ENCODE peak calls at places on chromosomes 13 and 19, in five cellular contexts. V is lower lobe of right lung, T is thyroid gland, N is psoas muscle, W is Panc1. J is an unnamed sample.

GRCh38 chr13:112711528-112712265 is 21.9 kb downstream of the ATP11A start:
- DNase-seq in N (peak; percentile 83), T (peak; percentile 82), W (no peak), V (peak; percentile 84), J (peak; percentile 87)

GRCh38 chr13:26698392-26699196 is 62.0 kb downstream of the GPR12 start:
- DNase-seq in V (peak; percentile 81), N (peak; percentile 79), W (peak; percentile 57), T (peak; percentile 83), J (peak; percentile 95)

GRCh38 chr13:113904411-113904810 is 40.5 kb upstream of the GAS6 start:
- DNase-seq in N (peak; percentile 53), V (no peak), W (peak; percentile 13), T (peak; percentile 21), J (no peak)

GRCh38 chr13:20717581-20718542 is 14.4 kb downstream of the IL17D start:
- DNase-seq in T (no peak), W (no peak), N (peak; percentile 60), V (no peak), J (no peak)

GRCh38 chr19:56015756-56016155 is 29.2 kb downstream of the NLRP5 start:
- DNase-seq in V (no peak), N (no peak), W (no peak), T (no peak), J (no peak)

GRCh38 chr19:2157452-2157851 is 6.1 kb upstream of the AP3D1 start:
- DNase-seq in V (no peak), W (no peak), T (no peak), N (no peak), J (no peak)

GRCh38 chr19:50315773-50316448 is 13.3 kb downstream of the KCNC3 start:
- DNase-seq in T (peak; percentile 47), W (no peak), N (no peak), V (no peak), J (no peak)

GRCh38 chr13:69618393-69618792 is 489.2 kb upstream of the ATXN8OS start:
- DNase-seq in N (no peak), T (no peak), V (no peak), W (no peak), J (no peak)

GRCh38 chr13:83730674-83731073 is 151.6 kb downstream of the SLITRK1 start:
- DNase-seq in N (no peak), V (no peak), W (no peak), T (no peak), J (peak; percentile 28)
- H3K27ac ChIP-seq in N (no peak overlapping the region), V (no peak overlapping the region), W (no peak overlapping the region), T (no peak overlapping the region), J (no peak overlapping the region)

DNA sequence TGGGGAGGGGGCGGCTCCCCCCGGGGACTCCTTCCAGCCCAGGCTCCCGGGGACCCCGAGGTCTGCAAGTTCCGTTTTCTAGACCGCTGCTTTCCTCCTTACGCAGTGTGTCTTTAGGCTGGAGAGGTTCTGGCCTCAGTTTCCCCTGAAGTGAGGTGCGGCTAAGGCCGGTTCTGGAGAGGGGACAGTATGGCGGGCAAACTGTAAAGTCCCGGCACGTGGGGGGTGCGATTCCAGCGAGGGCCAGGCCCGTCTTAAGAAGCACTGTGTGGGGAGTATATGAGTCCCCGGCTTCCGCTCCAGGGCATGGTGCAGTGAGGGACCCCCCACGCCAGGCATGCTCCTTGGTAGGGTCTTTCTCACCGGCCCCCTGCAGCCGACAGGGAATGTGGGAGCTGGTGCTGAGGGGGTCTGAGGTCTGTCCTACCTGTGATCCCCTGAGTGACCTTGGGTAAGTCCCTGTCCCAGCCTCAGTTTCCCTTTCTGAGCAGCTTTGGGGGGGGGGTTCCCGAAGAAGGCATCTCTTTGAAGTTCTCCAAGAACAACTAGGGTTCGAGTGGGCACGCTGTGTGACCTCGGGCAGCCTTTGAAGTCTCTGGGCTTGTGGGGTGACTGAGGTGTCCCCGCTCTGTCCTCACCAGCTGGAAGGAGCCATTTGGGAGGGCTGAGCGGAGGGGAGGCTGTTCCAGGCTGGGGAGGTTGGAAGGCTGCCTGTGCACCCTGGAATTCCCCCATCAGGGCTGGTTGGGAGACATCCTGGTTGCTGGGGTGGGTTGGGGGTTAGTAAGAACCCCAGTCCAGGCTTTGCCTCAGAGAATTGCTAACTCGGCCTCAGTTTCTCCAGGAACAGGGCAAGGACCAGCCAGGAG is 1.4 kb downstream of the NFIC start:
- DNase-seq in N (peak; percentile 46), T (no peak), W (no peak), V (no peak), J (peak; percentile 63)
- H3K4me1 ChIP-seq in N (peaks cover 45% of the 10 kb centered on the region), T (peaks cover 54% of the 10 kb centered on the region), W (peaks cover 54% of the 10 kb centered on the region), V (peaks cover 58% of the 10 kb centered on the region), J (no peaks in the 10 kb centered on the region)

GRCh38 chr13:40083841-40084240 is 428.4 kb downstream of the COG6 start:
- DNase-seq in W (no peak), T (no peak), N (no peak), V (no peak), J (no peak)
- H3K27ac ChIP-seq in W (no peak overlapping the region), T (no peak overlapping the region), N (no peak overlapping the region), V (no peak overlapping the region), J (no peak overlapping the region)

DNA sequence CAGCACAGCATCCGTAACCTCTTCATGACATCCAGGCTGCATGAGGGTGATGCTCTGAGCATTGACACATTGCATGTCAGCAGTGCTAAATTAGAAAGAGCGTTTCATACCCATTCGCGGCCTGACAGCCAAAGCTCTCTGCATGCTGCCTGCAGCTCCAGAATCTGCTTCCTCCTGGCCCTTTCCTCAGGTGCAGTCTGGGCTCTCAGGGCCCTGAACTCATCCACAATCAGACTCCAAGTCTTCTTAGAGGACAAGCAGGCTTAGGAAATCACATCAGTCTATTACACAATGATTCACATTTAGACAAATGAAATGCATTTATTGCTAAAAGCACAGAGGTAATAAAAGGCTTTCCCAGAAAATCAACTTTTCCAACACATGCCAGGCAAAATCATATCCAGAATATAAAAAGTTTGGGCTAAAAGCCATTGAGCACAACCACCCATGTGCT is 109.1 kb downstream of the COL4A2 start:
- DNase-seq in V (no peak), N (no peak), T (no peak), W (no peak), J (no peak)
- H3K4me1 ChIP-seq in V (peaks cover 50% of the 10 kb centered on the region), N (peaks cover 38% of the 10 kb centered on the region), T (peaks cover 19% of the 10 kb centered on the region), W (no peaks in the 10 kb centered on the region), J (peaks cover 2% of the 10 kb centered on the region)

DNA sequence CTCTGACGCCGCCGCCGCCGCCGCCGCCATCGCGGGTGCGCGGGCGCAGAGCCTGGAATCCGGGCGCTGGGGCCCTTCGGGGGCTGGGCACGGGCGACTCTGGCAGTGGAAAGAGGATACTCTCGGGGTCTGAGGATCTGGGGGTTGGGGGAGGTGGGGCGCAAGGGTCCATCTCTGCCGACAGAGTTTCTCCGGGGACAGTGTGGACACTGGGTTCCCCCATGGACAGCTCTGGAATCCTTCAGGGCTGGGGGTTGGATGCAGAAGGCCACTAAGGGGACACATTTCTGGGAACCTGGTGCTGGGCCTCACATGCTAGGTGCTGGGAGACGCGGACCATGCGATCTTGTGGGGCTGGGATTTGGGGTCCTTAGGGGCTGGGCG is 2.3 kb downstream of the TGFBR3L start:
- DNase-seq in N (no peak), W (no peak), T (no peak), V (no peak), J (peak; percentile 45)
- H3K27ac ChIP-seq in N (peak overlapping the region; percentile 75), W (peak overlapping the region; percentile 66), T (no peak overlapping the region), V (no peak overlapping the region), J (no peak overlapping the region)

GRCh38 chr19:45590300-45591003 is 5.8 kb upstream of the OPA3 start:
- DNase-seq in V (no peak), N (no peak), W (no peak), T (no peak), J (no peak)

GRCh38 chr19:45591004-45591637 is 6.5 kb upstream of the OPA3 start:
- DNase-seq in V (peak; percentile 68), N (peak; percentile 39), W (no peak), T (peak; percentile 59), J (no peak)

GRCh38 chr19:45591638-45592005 is 7.0 kb upstream of the OPA3 start:
- DNase-seq in N (no peak), V (no peak), W (no peak), T (no peak), J (no peak)

GRCh38 chr19:45593520-45593919 is 8.5 kb downstream of the GPR4 start:
- DNase-seq in V (no peak), T (no peak), N (no peak), W (no peak), J (no peak)

DNA sequence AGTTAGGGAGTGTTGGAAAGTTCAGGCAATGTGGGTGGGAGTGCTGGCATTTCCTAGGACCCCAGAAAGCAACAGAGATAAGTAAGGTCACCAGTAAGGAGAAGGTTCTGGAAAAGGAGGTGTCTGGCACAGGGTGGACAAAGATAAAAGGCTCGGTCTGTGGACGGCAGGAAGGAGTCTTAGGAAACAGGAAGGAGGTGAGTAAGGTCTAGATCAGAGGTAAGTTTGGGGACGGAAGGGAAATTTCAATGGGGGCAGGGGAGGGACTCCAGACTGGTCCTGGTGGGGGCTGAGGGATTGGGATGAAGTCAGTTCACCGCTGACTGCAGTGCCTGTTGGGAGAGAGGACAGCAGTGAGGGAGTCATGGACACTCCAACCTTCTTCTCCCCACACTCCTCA is 7.8 kb upstream of the OPA3 start:
- DNase-seq in V (no peak), T (no peak), W (no peak), N (no peak), J (no peak)
- H3K4me1 ChIP-seq in V (peaks cover 4% of the 10 kb centered on the region), T (no peaks in the 10 kb centered on the region), W (no peaks in the 10 kb centered on the region), N (no peaks in the 10 kb centered on the region), J (no peaks in the 10 kb centered on the region)

J was measured in aorta.